ENCODE peak calls at places on chromosomes 4 and X, in four cellular contexts. Q is IMR-90, D is HFF-Myc, V is lower lobe of right lung. S is an unnamed sample.

GRCh38 chr4:48380583-48381167 is 39.3 kb downstream of the SLAIN2 start:
- DNase-seq in D (no peak), V (no peak), Q (no peak), S (no peak)

GRCh38 chr4:95500361-95500760 is 48.4 kb downstream of the UNC5C start:
- DNase-seq in D (no peak), Q (no peak), V (no peak), S (no peak)

GRCh38 chr4:102642571-102643298 is 118.0 kb downstream of the MANBA start:
- DNase-seq in V (no peak), D (no peak), Q (peak), S (peak)

GRCh38 chrX:78066110-78066509 is 37.9 kb upstream of the PGK1 start:
- DNase-seq in Q (peak), V (no peak), D (no peak), S (no peak)

GRCh38 chr4:152100378-152101201 is 339.8 kb upstream of the GATB start:
- DNase-seq in V (no peak), Q (no peak), D (no peak), S (no peak)

GRCh38 chr4:113159901-113160545 is 110.6 kb downstream of the ANK2 start:
- DNase-seq in Q (no peak), D (no peak), V (no peak), S (no peak)

GRCh38 chrX:49756692-49757091 is 60.9 kb upstream of the PAGE1 start:
- DNase-seq in Q (no peak), V (no peak), D (no peak), S (no peak)

GRCh38 chrX:110407910-110408545 is 49.4 kb downstream of the RTL9 start:
- DNase-seq in D (no peak), Q (peak), V (no peak), S (peak)

GRCh38 chr4:97238956-97239698 is 904.1 kb downstream of the STPG2 start:
- DNase-seq in D (no peak), V (no peak), Q (no peak), S (no peak)

GRCh38 chrX:17377047-17377692 is 2.2 kb downstream of the NHS start:
- DNase-seq in D (no peak), Q (peak), V (no peak), S (no peak)

GRCh38 chr4:57100979-57101629 is 9.1 kb downstream of the IGFBP7 start:
- DNase-seq in V (no peak), Q (no peak), D (no peak), S (no peak)

GRCh38 chrX:46913710-46914109 is 1.5 kb downstream of the JADE3 start:
- DNase-seq in Q (peak), V (peak), D (no peak), S (peak)

GRCh38 chr4:185039508-185040273 is 21.4 kb downstream of the HELT start:
- DNase-seq in V (peak), Q (peak), D (peak), S (peak)

GRCh38 chrX:43008356-43008755 is 230.4 kb upstream of the PPP1R2C start:
- DNase-seq in D (no peak), V (no peak), Q (no peak), S (no peak)

GRCh38 chrX:100625985-100626491 is 10.6 kb downstream of the TSPAN6 start:
- DNase-seq in V (no peak), Q (no peak), D (peak), S (no peak)

GRCh38 chr4:154399259-154399974 is 92.2 kb downstream of the DCHS2 start:
- DNase-seq in D (no peak), Q (peak), V (no peak), S (no peak)

GRCh38 chr4:6963139-6963611 is 53.5 kb downstream of the TBC1D14 start:
- DNase-seq in D (no peak), V (no peak), Q (peak), S (no peak)

GRCh38 chr4:55086561-55086960 is 38.8 kb downstream of the KDR start:
- DNase-seq in V (no peak), Q (no peak), D (no peak), S (no peak)

GRCh38 chr4:165537028-165537648 is 158.3 kb downstream of the CPE start:
- DNase-seq in D (peak), V (no peak), Q (peak), S (peak)

GRCh38 chr4:81675785-81676427 is 204.2 kb upstream of the RASGEF1B start:
- DNase-seq in D (no peak), V (no peak), Q (no peak), S (no peak)

GRCh38 chr4:97477974-97478373 is 665.3 kb downstream of the STPG2 start:
- DNase-seq in V (no peak), Q (no peak), D (no peak), S (no peak)

GRCh38 chr4:24033626-24034025 is 143.8 kb upstream of the PPARGC1A start:
- DNase-seq in D (no peak), Q (peak), V (no peak), S (no peak)

GRCh38 chrX:43106009-43106408 is 328.0 kb upstream of the PPP1R2C start:
- DNase-seq in Q (no peak), D (no peak), V (no peak), S (no peak)

GRCh38 chrX:102517331-102517730 is 792 bp upstream of the TMSB15A start:
- DNase-seq in Q (peak), V (no peak), D (no peak), S (peak)

GRCh38 chr4:74117024-74117534 is 18.1 kb upstream of the CXCL2 start:
- DNase-seq in D (peak), Q (peak), V (peak), S (peak)

GRCh38 chr4:76738081-76738931 is 159.6 kb downstream of the SOWAHB start:
- DNase-seq in Q (peak), V (no peak), D (peak), S (peak)

GRCh38 chrX:23911436-23911835 is 3.6 kb downstream of the CXorf58 start:
- DNase-seq in V (no peak), D (no peak), Q (no peak), S (no peak)

GRCh38 chrX:23904096-23904495 is 3.6 kb downstream of the APOO start:
- DNase-seq in Q (peak), D (no peak), V (no peak), S (no peak)

GRCh38 chrX:23907496-23908218 is at the start of the genes APOO and CXorf58:
- DNase-seq in Q (peak), V (peak), D (no peak), S (peak)

GRCh38 chrX:23907106-23907495 is 637 bp downstream of the APOO start:
- DNase-seq in V (no peak), Q (no peak), D (no peak), S (no peak)

GRCh38 chrX:23908219-23909003 is 605 bp downstream of the CXorf58 start:
- DNase-seq in D (no peak), Q (no peak), V (no peak), S (no peak)
- TF ChIP-seq CTCF in D (peak), Q (peak), V (no peak), S (peak)

GRCh38 chr4:94171616-94172015 is 36.0 kb upstream of the SMARCAD1 start:
- DNase-seq in V (no peak), Q (no peak), D (no peak), S (no peak)
- TF ChIP-seq CTCF in V (no peak), Q (peak), D (peak), S (peak)

GRCh38 chr4:134122903-134123302 is 78.7 kb downstream of the PABPC4L start:
- DNase-seq in D (no peak), V (no peak), Q (no peak), S (no peak)
- TF ChIP-seq CTCF in D (no peak), V (no peak), Q (no peak), S (no peak)

GRCh38 chr4:79576480-79576803 is 168.4 kb upstream of the GK2 start:
- DNase-seq in V (no peak), Q (peak), D (peak), S (no peak)
- TF ChIP-seq CTCF in V (peak), Q (peak), D (peak), S (peak)

DNA sequence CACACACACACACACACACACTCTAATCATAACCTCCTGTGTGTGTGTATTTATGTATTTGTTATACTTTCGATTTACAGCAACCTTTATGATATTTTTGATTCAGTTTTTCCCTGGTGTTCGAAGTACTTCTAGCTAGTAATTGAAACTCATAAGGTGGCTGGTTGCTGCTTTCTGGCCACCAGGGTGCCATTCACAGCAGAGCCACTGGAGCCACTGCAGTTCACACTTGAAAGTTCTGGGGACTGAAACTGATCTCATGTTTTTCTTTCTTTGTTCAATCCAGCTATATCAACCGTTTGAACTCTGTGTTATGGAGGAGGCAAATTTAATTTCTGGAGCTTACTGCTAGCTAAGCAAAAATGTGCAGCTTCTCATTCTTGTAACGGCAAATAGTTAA is 419.4 kb downstream of the ADGRL3 start:
- DNase-seq in Q (no peak), V (no peak), D (no peak), S (no peak)
- TF ChIP-seq CTCF in Q (no peak), V (no peak), D (no peak), S (no peak)

DNA sequence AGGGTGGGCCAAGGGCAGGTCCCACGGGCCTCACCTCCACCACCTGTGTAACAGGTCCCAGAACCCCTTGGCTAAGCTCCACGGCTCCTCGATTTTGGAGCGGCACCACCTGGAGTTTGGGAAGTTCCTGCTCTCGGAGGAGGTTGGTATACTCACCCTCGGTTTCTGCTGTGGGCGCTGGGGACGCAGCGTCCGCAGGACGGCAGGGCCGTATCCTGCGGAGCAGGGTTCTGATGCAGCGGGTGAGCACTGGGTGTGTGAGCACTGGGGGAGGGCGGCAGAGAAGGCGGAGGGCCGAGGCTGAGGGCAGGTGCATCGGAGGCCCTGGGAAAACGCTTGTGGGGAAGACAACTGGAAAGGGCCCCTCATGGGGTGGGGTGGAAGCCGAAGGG is 11.0 kb downstream of the ATP5ME start:
- DNase-seq in D (no peak), Q (no peak), V (no peak), S (no peak)
- TF ChIP-seq CTCF in D (no peak), Q (no peak), V (no peak), S (no peak)

GRCh38 chr4:68076194-68076593 is 53.5 kb downstream of the TMPRSS11F start:
- DNase-seq in Q (no peak), V (no peak), D (no peak), S (no peak)
- TF ChIP-seq CTCF in Q (no peak), V (no peak), D (no peak), S (no peak)

DNA sequence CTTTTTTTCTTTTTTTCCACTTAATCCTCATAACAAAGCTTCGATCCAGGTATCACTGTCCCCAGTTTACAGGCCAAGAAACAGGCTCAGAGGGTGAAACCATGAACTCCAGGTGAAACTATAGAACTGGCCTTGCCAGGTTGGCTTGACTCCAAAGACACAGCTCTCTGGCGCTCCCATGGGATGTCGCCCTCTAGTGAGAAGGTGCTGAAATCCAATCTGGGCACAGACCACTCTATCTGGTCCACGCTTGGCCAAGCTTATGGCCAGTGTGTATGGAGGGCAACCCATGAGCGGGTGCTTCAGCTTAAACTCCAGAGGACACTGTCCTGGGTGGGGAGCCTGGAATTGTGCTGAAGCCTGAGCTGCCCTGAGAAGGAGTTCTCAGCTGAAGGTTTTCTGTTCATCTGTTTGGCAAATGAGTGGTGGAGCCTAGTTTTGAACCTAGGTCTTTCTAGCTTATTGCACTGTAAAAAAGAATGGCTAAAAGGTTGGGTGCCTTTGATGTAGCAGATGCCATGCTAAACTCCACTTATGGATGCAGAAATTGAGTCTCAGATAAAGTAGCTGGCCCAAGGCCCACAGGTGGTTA is 70.5 kb downstream of the SEL1L3 start:
- DNase-seq in V (no peak), Q (no peak), D (no peak), S (peak)
- TF ChIP-seq CTCF in V (peak), Q (peak), D (peak), S (peak)